ENCODE peak calls at places on chromosomes 11 and 22, in four cellular contexts. One of them, this sample, is unnamed.

GRCh38 chr11:8642226-8642625 is 40.2 kb downstream of the TRIM66 start:
- DNase-seq in left ventricle myocardium inferior: no peak
- DNase-seq in spleen: no peak
- DNase-seq in neural progenitor cell: no peak
- DNase-seq in this sample: no peak

GRCh38 chr11:101555366-101555765 is 28.4 kb downstream of the TRPC6 start:
- DNase-seq in left ventricle myocardium inferior: no peak
- DNase-seq in spleen: no peak
- DNase-seq in neural progenitor cell: no peak
- DNase-seq in this sample: no peak

GRCh38 chr11:44011797-44012196 is 36.0 kb upstream of the ACCSL start:
- DNase-seq in left ventricle myocardium inferior: no peak
- DNase-seq in spleen: no peak
- DNase-seq in neural progenitor cell: no peak
- DNase-seq in this sample: no peak

GRCh38 chr11:103528596-103528995 is 419.4 kb downstream of the DYNC2H1 start:
- DNase-seq in left ventricle myocardium inferior: no peak
- DNase-seq in spleen: no peak
- DNase-seq in neural progenitor cell: no peak
- DNase-seq in this sample: no peak

GRCh38 chr11:57255618-57256017 is 18.6 kb upstream of the APLNR start:
- DNase-seq in left ventricle myocardium inferior: no peak
- DNase-seq in spleen: no peak
- DNase-seq in neural progenitor cell: no peak
- DNase-seq in this sample: no peak

GRCh38 chr11:108069947-108070346 is 51.4 kb upstream of the ACAT1 start:
- DNase-seq in left ventricle myocardium inferior: no peak
- DNase-seq in spleen: no peak
- DNase-seq in neural progenitor cell: no peak
- DNase-seq in this sample: no peak

GRCh38 chr22:20446383-20446970 is 8.9 kb upstream of the SCARF2 start:
- DNase-seq in left ventricle myocardium inferior: peak; percentile 7
- DNase-seq in spleen: peak; percentile 64
- DNase-seq in neural progenitor cell: no peak
- DNase-seq in this sample: no peak

GRCh38 chr11:79397252-79397651 is 43.6 kb downstream of the TENM4 start:
- DNase-seq in left ventricle myocardium inferior: no peak
- DNase-seq in spleen: no peak
- DNase-seq in neural progenitor cell: no peak
- DNase-seq in this sample: no peak

GRCh38 chr11:5258543-5259262 is 4.1 kb upstream of the HBG2 start:
- DNase-seq in left ventricle myocardium inferior: no peak
- DNase-seq in spleen: no peak
- DNase-seq in neural progenitor cell: no peak
- DNase-seq in this sample: no peak

GRCh38 chr11:93034031-93034430 is 64.6 kb downstream of the MTNR1B start:
- DNase-seq in left ventricle myocardium inferior: no peak
- DNase-seq in spleen: no peak
- DNase-seq in neural progenitor cell: no peak
- DNase-seq in this sample: no peak

GRCh38 chr11:2305862-2306823 is 4.3 kb downstream of the TSPAN32 start:
- DNase-seq in left ventricle myocardium inferior: peak; percentile 84
- DNase-seq in spleen: peak; percentile 86
- DNase-seq in neural progenitor cell: no peak
- DNase-seq in this sample: no peak

GRCh38 chr11:72684236-72684912 is 10.2 kb upstream of the PDE2A start:
- DNase-seq in left ventricle myocardium inferior: peak; percentile 78
- DNase-seq in spleen: peak; percentile 85
- DNase-seq in neural progenitor cell: peak; percentile 52
- DNase-seq in this sample: no peak

GRCh38 chr11:106420048-106420665 is 342.7 kb downstream of the AASDHPPT start:
- DNase-seq in left ventricle myocardium inferior: no peak
- DNase-seq in spleen: no peak
- DNase-seq in neural progenitor cell: no peak
- DNase-seq in this sample: no peak

GRCh38 chr11:17611503-17612220 is 64.6 kb downstream of the OTOG start:
- DNase-seq in left ventricle myocardium inferior: no peak
- DNase-seq in spleen: no peak
- DNase-seq in neural progenitor cell: no peak
- DNase-seq in this sample: no peak

GRCh38 chr22:22818861-22819855 is 68.5 kb upstream of the IGLL5 start:
- DNase-seq in left ventricle myocardium inferior: no peak
- DNase-seq in spleen: peak; percentile 81
- DNase-seq in neural progenitor cell: no peak
- DNase-seq in this sample: no peak

DNA sequence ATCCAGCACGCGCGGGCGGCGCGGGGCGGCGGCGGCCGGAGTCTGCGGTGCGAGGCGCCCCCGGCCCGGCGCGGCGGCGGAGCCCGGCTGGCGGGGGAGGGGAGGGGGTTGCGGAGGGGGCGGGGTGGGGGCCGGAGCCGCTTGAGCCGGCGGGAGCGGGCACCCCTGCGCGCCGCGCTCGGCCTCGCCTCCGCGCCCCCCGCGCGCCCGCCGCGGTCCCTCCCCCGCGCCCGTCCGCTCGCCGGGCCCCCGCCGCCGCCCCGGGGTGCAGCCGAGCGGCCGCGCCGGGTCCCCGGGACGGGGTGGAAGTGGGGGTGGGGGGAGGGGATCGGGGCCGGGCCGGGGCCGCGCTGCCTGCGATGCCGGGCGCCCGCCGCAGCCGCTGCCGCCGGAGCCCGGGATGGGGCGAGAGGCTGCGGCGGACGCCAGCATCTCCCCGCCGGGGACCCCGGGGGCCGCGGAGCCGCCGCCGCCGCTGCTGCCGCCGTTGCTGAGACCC is 284 bp downstream of the MGAT3 start:
- DNase-seq in left ventricle myocardium inferior: no peak
- DNase-seq in spleen: peak; percentile 69
- DNase-seq in neural progenitor cell: peak; percentile 66
- DNase-seq in this sample: no peak
- H3K27ac ChIP-seq in left ventricle myocardium inferior: peak overlapping the region; percentile 84
- H3K27ac ChIP-seq in spleen: peak overlapping the region; percentile 63
- H3K27ac ChIP-seq in neural progenitor cell: no peak overlapping the region
- H3K27ac ChIP-seq in this sample: no peak overlapping the region

GRCh38 chr11:82979824-82980223 is 78.3 kb downstream of the DDIAS start:
- DNase-seq in left ventricle myocardium inferior: no peak
- DNase-seq in spleen: no peak
- DNase-seq in neural progenitor cell: no peak
- DNase-seq in this sample: no peak
- H3K27ac ChIP-seq in left ventricle myocardium inferior: no peak overlapping the region
- H3K27ac ChIP-seq in spleen: no peak overlapping the region
- H3K27ac ChIP-seq in neural progenitor cell: no peak overlapping the region
- H3K27ac ChIP-seq in this sample: no peak overlapping the region

DNA sequence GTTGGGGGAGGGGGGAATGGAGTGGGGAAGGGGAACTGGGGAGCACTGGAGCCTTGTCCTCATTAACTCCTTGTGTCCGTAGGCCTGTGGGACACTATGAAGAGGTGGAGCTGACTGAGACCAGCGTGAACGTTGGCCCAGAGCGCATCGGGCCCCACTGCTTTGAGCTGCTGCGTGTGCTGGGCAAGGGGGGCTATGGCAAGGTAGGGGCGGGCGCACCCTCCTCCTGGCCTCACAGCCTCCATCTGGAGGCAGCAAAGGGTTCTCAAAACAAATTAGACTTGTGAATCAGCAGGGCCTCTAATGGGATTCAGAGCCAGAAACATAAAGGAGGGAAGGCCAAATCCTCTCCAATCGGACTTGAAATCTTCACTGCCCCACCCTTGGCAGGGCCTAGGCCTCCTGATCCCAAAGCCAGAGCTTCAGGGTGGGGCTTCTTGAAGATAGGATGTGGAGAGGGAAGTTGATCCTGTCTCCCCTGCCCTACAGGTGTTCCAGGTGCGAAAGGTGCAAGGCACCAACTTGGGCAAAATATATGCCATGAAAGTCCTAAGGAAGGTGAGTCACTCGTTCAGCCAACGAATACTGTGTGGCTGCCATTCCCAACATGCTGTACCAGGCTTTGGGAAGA is 859 bp downstream of the RPS6KB2 start:
- DNase-seq in left ventricle myocardium inferior: no peak
- DNase-seq in spleen: no peak
- DNase-seq in neural progenitor cell: no peak
- DNase-seq in this sample: no peak
- H3K27ac ChIP-seq in left ventricle myocardium inferior: peak overlapping the region; percentile 89
- H3K27ac ChIP-seq in spleen: peak overlapping the region; percentile 93
- H3K27ac ChIP-seq in neural progenitor cell: no peak overlapping the region
- H3K27ac ChIP-seq in this sample: no peak overlapping the region

DNA sequence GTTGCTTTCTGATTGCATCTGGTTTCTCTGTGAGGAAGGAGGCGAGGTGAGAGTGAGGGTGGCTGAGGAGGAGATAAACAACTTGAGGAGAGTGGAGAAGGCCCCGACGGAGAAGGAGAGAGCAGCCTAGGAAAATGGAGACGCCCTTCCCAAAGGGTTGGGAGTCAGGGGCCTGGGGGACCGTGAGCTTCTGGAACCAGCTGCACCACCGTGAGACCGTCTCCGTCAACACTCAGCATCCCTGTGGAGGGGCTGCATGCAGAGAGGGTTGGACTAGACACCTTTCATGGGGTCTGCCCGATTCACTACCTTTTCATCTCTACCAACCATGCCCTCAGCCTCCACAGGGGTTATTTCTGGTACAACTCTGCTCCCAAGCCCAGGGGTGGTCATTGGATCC is 13.3 kb upstream of the KMT5B start:
- DNase-seq in left ventricle myocardium inferior: no peak
- DNase-seq in spleen: no peak
- DNase-seq in neural progenitor cell: no peak
- DNase-seq in this sample: no peak
- H3K27ac ChIP-seq in left ventricle myocardium inferior: no peak overlapping the region
- H3K27ac ChIP-seq in spleen: no peak overlapping the region
- H3K27ac ChIP-seq in neural progenitor cell: no peak overlapping the region
- H3K27ac ChIP-seq in this sample: no peak overlapping the region

DNA sequence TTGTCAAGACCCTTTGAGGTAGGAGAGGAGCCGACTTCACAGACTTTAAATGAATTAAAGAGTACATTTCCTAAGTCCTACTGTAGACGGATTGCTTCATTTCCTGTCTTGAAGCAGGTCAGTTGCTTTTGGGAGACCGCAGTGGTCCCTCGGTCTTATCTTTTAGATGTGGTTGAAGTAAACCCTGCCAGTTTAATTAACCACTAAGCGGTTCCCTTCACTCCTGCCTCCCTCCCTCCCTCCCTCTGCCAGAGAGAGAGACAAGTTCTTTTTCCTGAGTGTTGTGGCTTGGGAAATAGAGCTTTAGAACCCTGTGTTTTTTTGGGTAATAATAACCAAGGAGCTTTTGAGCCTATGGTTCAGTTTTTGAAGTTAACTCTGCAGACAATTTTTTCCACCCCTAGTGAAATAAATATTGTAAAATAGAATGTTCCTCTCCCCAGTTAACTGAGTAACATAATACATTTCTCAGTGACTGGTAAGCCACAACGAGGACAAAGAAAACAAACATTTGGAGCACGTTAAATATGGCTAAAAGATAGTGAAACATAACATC is 147.5 kb downstream of the LDLRAD3 start:
- DNase-seq in left ventricle myocardium inferior: no peak
- DNase-seq in spleen: no peak
- DNase-seq in neural progenitor cell: no peak
- DNase-seq in this sample: peak; percentile 16
- H3K27ac ChIP-seq in left ventricle myocardium inferior: peak overlapping the region; percentile 25
- H3K27ac ChIP-seq in spleen: no peak overlapping the region
- H3K27ac ChIP-seq in neural progenitor cell: peak overlapping the region; percentile 64
- H3K27ac ChIP-seq in this sample: no peak overlapping the region

DNA sequence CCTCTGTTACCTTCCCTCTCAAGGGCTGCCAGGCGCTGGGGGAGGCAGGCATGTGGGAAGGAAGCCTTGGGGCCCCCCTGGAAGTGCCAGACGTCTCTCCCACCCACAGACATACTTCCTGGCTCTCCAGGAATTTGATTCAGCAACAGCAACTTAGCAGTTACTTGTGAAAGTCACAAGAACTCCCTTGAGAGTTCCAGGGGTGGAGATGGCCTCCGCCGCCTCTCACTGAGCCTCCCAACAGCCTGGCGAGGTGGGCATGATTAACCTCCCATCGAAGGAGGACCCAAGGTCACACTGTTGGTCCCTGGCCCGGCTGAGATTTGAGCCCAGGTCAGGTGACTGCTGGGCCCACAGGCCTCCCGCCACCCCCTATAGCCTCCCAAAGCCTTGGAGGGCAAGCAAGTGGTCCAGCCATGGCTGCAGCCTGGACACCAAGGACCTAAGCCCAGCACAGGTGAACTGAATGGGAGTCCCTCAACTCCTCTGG is 14.0 kb upstream of the TSKU start:
- DNase-seq in left ventricle myocardium inferior: no peak
- DNase-seq in spleen: peak; percentile 75
- DNase-seq in neural progenitor cell: no peak
- DNase-seq in this sample: no peak
- H3K27ac ChIP-seq in left ventricle myocardium inferior: peak overlapping the region; percentile 47
- H3K27ac ChIP-seq in spleen: peak overlapping the region; percentile 61
- H3K27ac ChIP-seq in neural progenitor cell: no peak overlapping the region
- H3K27ac ChIP-seq in this sample: no peak overlapping the region

GRCh38 chr22:50675553-50676199 is 3.1 kb downstream of the SHANK3 start:
- DNase-seq in left ventricle myocardium inferior: no peak
- DNase-seq in spleen: no peak
- DNase-seq in neural progenitor cell: peak; percentile 1
- DNase-seq in this sample: no peak
- H3K27ac ChIP-seq in left ventricle myocardium inferior: peak overlapping the region; percentile 77
- H3K27ac ChIP-seq in spleen: peak overlapping the region; percentile 51
- H3K27ac ChIP-seq in neural progenitor cell: no peak overlapping the region
- H3K27ac ChIP-seq in this sample: no peak overlapping the region

GRCh38 chr11:128938156-128938885 is 4.3 kb downstream of the TP53AIP1 start:
- DNase-seq in left ventricle myocardium inferior: no peak
- DNase-seq in spleen: peak; percentile 58
- DNase-seq in neural progenitor cell: no peak
- DNase-seq in this sample: no peak

GRCh38 chr11:128939591-128939990 is 3.1 kb downstream of the TP53AIP1 start:
- DNase-seq in left ventricle myocardium inferior: no peak
- DNase-seq in spleen: no peak
- DNase-seq in neural progenitor cell: no peak
- DNase-seq in this sample: no peak

GRCh38 chr11:128934926-128935325 is 7.7 kb downstream of the TP53AIP1 start:
- DNase-seq in left ventricle myocardium inferior: no peak
- DNase-seq in spleen: peak; percentile 65
- DNase-seq in neural progenitor cell: no peak
- DNase-seq in this sample: no peak

GRCh38 chr11:128936546-128937275 is 6.0 kb downstream of the TP53AIP1 start:
- DNase-seq in left ventricle myocardium inferior: no peak
- DNase-seq in spleen: peak; percentile 72
- DNase-seq in neural progenitor cell: peak; percentile 65
- DNase-seq in this sample: no peak

GRCh38 chr11:128937480-128937879 is 5.2 kb downstream of the TP53AIP1 start:
- DNase-seq in left ventricle myocardium inferior: no peak
- DNase-seq in spleen: peak; percentile 63
- DNase-seq in neural progenitor cell: no peak
- DNase-seq in this sample: no peak
- H3K27ac ChIP-seq in left ventricle myocardium inferior: no peak overlapping the region
- H3K27ac ChIP-seq in spleen: no peak overlapping the region
- H3K27ac ChIP-seq in neural progenitor cell: no peak overlapping the region
- H3K27ac ChIP-seq in this sample: no peak overlapping the region